ENCODE peak calls at places on chromosomes 5 and 9, in four cellular contexts. One of them, this sample, is unnamed.

GRCh38 chr5:145619806-145620205 is 215.3 kb downstream of the PRELID2 start:
- DNase-seq in lung: no peak
- DNase-seq in A549: no peak
- DNase-seq in GM12878: no peak
- DNase-seq in this sample: no peak

GRCh38 chr9:90307177-90307833 is 335.3 kb downstream of the DIRAS2 start:
- DNase-seq in A549: no peak
- DNase-seq in lung: no peak
- DNase-seq in GM12878: no peak
- DNase-seq in this sample: no peak

GRCh38 chr9:34547960-34548603 is 25.3 kb upstream of the ENHO start:
- DNase-seq in A549: peak
- DNase-seq in GM12878: no peak
- DNase-seq in lung: peak
- DNase-seq in this sample: peak

GRCh38 chr5:62083247-62083646 is 222.8 kb upstream of the KIF2A start:
- DNase-seq in lung: peak
- DNase-seq in A549: no peak
- DNase-seq in GM12878: no peak
- DNase-seq in this sample: no peak

GRCh38 chr5:41392016-41392415 is 118.4 kb downstream of the PLCXD3 start:
- DNase-seq in A549: no peak
- DNase-seq in lung: no peak
- DNase-seq in GM12878: no peak
- DNase-seq in this sample: peak

GRCh38 chr5:177094224-177095087 is 7.7 kb downstream of the FGFR4 start:
- DNase-seq in A549: peak
- DNase-seq in GM12878: no peak
- DNase-seq in lung: peak
- DNase-seq in this sample: no peak

GRCh38 chr5:95113489-95113888 is 171.4 kb downstream of the MCTP1 start:
- DNase-seq in lung: no peak
- DNase-seq in GM12878: no peak
- DNase-seq in A549: no peak
- DNase-seq in this sample: no peak

GRCh38 chr5:151156732-151157402 is 712 bp downstream of the ANXA6 start:
- DNase-seq in GM12878: no peak
- DNase-seq in lung: no peak
- DNase-seq in A549: no peak
- DNase-seq in this sample: no peak

GRCh38 chr9:69346596-69347390 is 21.8 kb downstream of the ENTREP1 start:
- DNase-seq in lung: no peak
- DNase-seq in A549: no peak
- DNase-seq in GM12878: no peak
- DNase-seq in this sample: peak

GRCh38 chr9:69342769-69343168 is 17.8 kb downstream of the ENTREP1 start:
- DNase-seq in GM12878: no peak
- DNase-seq in lung: no peak
- DNase-seq in A549: no peak
- DNase-seq in this sample: no peak

GRCh38 chr9:69344459-69344858 is 19.4 kb downstream of the ENTREP1 start:
- DNase-seq in lung: no peak
- DNase-seq in A549: no peak
- DNase-seq in GM12878: no peak
- DNase-seq in this sample: no peak

GRCh38 chr9:69351227-69351626 is 26.2 kb downstream of the ENTREP1 start:
- DNase-seq in lung: no peak
- DNase-seq in A549: no peak
- DNase-seq in GM12878: no peak
- DNase-seq in this sample: no peak

DNA sequence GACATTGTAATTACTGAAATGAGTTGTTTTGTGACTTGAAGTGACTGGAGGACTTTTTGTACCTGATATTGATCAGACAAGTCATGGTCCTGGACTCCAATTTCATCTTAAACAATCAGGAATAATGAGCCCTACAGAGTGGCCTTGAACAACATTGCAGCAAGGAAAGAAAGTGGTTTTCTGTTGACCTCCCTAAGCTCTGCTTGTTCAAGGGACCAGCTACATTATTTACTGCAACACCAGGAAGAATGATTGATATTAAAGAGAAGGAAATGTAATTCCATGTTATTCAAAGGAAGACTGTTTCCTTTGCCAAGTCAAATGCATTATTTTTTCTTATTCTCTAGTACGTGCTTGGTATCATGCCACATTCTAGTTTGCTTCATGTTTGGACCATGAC is 22.6 kb downstream of the ENTREP1 start:
- DNase-seq in GM12878: no peak
- DNase-seq in lung: no peak
- DNase-seq in A549: no peak
- DNase-seq in this sample: no peak
- H3K4me3 ChIP-seq in GM12878: no peak
- H3K4me3 ChIP-seq in lung: no peak
- H3K4me3 ChIP-seq in A549: no peak
- H3K4me3 ChIP-seq in this sample: no peak

GRCh38 chr5:149647334-149647733 is 66.0 kb downstream of the ARHGEF37 start:
- DNase-seq in A549: no peak
- DNase-seq in lung: no peak
- DNase-seq in GM12878: no peak
- DNase-seq in this sample: no peak
- H3K4me3 ChIP-seq in A549: no peak
- H3K4me3 ChIP-seq in lung: no peak
- H3K4me3 ChIP-seq in GM12878: no peak
- H3K4me3 ChIP-seq in this sample: no peak

GRCh38 chr9:130446111-130446861 is 1.5 kb downstream of the ASS1 start:
- DNase-seq in GM12878: no peak
- DNase-seq in A549: no peak
- DNase-seq in lung: peak
- DNase-seq in this sample: peak
- H3K4me3 ChIP-seq in GM12878: no peak
- H3K4me3 ChIP-seq in A549: no peak
- H3K4me3 ChIP-seq in lung: no peak
- H3K4me3 ChIP-seq in this sample: peak

GRCh38 chr9:6641561-6641960 is 4.0 kb downstream of the GLDC start:
- DNase-seq in GM12878: no peak
- DNase-seq in lung: no peak
- DNase-seq in A549: no peak
- DNase-seq in this sample: no peak

GRCh38 chr9:6641961-6642360 is 3.6 kb downstream of the GLDC start:
- DNase-seq in lung: no peak
- DNase-seq in GM12878: no peak
- DNase-seq in A549: no peak
- DNase-seq in this sample: no peak

GRCh38 chr9:6645153-6646027 is at the start of gene GLDC:
- DNase-seq in A549: peak
- DNase-seq in GM12878: no peak
- DNase-seq in lung: peak
- DNase-seq in this sample: no peak

GRCh38 chr9:6644346-6645152 is 980 bp downstream of the GLDC start:
- DNase-seq in GM12878: no peak
- DNase-seq in lung: no peak
- DNase-seq in A549: no peak
- DNase-seq in this sample: no peak

DNA sequence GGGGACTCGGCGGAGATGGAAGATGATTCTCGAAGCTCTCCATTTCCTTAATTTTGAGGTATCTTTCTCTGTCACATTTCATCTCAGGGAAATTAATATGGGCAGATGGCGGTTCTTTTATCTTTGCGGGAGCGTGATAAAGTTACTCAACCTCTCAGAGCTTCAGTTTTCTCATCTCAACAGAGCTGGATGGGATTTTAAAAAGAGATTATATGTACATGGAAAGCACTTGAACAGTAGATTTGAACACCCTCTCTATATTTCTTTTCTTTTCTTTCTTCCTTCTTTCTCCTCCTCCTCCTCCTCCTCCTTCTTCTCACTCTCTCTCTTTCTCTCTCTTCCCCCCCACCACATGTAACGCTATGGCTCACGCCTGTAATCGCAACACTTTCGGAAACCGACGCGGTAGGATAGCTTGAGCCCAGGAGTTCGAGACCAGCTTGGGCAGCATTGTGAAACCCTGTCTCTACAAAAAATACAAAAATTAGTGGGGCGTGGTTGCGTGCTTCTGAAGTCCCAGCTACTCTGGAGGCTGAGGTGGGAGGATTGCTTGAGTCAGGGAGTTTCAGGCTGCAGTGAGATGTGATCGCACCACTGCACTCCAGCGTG is 603 bp upstream of the GLDC start:
- DNase-seq in A549: peak
- DNase-seq in GM12878: no peak
- DNase-seq in lung: no peak
- DNase-seq in this sample: no peak
- H3K4me3 ChIP-seq in A549: peak
- H3K4me3 ChIP-seq in GM12878: peak
- H3K4me3 ChIP-seq in lung: peak
- H3K4me3 ChIP-seq in this sample: peak

DNA sequence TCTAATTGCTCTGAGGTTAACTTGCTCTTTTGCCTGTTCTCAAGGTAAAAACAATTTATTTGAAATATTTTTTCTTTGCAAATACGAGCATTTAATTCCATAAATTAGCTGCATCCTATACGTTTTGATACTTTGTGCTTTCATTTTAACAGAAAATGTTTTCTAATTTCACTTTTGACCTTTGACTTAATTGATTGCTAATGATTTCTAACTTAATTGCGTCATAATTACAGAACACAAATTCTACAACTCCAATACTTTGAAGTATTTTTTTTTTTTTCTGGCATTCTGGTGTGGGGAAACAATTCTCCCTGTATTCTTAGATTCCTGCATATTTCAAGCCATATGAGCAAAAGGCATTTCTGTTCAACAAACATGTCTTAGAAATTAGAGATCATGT is 134.0 kb downstream of the ISOC1 start:
- DNase-seq in GM12878: no peak
- DNase-seq in A549: no peak
- DNase-seq in lung: no peak
- DNase-seq in this sample: no peak
- H3K4me3 ChIP-seq in GM12878: no peak
- H3K4me3 ChIP-seq in A549: no peak
- H3K4me3 ChIP-seq in lung: no peak
- H3K4me3 ChIP-seq in this sample: no peak

GRCh38 chr5:39121922-39122321 is 47.7 kb upstream of the RICTOR start:
- DNase-seq in A549: no peak
- DNase-seq in GM12878: no peak
- DNase-seq in lung: no peak
- DNase-seq in this sample: no peak

GRCh38 chr5:39119404-39120051 is 45.3 kb upstream of the RICTOR start:
- DNase-seq in A549: no peak
- DNase-seq in GM12878: no peak
- DNase-seq in lung: no peak
- DNase-seq in this sample: no peak

GRCh38 chr5:39118638-39119037 is 44.4 kb upstream of the RICTOR start:
- DNase-seq in GM12878: no peak
- DNase-seq in lung: no peak
- DNase-seq in A549: no peak
- DNase-seq in this sample: no peak

GRCh38 chr5:39121315-39121714 is 47.1 kb upstream of the RICTOR start:
- DNase-seq in GM12878: no peak
- DNase-seq in A549: no peak
- DNase-seq in lung: no peak
- DNase-seq in this sample: no peak

GRCh38 chr5:39120052-39120420 is 45.8 kb upstream of the RICTOR start:
- DNase-seq in lung: no peak
- DNase-seq in A549: no peak
- DNase-seq in GM12878: no peak
- DNase-seq in this sample: no peak
- H3K4me3 ChIP-seq in lung: no peak
- H3K4me3 ChIP-seq in A549: no peak
- H3K4me3 ChIP-seq in GM12878: no peak
- H3K4me3 ChIP-seq in this sample: no peak

DNA sequence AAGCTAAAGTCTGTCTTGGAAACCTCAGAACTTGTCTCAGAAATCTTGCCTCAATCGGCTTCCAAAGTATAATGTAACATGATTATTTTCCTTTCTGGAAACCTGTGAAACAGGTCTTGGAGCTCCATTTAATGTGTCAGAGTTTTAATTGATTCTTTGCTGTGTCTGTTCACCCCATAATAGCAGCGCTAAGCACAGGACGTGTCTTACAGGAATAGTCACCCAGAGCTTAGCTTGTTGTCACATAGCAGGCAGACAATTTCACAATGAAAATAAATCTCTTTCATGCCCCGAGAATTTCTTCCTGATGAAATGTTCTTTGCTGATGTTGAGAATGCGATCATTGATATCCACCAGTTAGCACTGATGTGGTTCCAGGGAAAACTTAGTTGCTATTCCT is 40.2 kb upstream of the PTPN3 start:
- DNase-seq in lung: no peak
- DNase-seq in GM12878: no peak
- DNase-seq in A549: no peak
- DNase-seq in this sample: peak
- H3K4me3 ChIP-seq in lung: no peak
- H3K4me3 ChIP-seq in GM12878: no peak
- H3K4me3 ChIP-seq in A549: no peak
- H3K4me3 ChIP-seq in this sample: peak

DNA sequence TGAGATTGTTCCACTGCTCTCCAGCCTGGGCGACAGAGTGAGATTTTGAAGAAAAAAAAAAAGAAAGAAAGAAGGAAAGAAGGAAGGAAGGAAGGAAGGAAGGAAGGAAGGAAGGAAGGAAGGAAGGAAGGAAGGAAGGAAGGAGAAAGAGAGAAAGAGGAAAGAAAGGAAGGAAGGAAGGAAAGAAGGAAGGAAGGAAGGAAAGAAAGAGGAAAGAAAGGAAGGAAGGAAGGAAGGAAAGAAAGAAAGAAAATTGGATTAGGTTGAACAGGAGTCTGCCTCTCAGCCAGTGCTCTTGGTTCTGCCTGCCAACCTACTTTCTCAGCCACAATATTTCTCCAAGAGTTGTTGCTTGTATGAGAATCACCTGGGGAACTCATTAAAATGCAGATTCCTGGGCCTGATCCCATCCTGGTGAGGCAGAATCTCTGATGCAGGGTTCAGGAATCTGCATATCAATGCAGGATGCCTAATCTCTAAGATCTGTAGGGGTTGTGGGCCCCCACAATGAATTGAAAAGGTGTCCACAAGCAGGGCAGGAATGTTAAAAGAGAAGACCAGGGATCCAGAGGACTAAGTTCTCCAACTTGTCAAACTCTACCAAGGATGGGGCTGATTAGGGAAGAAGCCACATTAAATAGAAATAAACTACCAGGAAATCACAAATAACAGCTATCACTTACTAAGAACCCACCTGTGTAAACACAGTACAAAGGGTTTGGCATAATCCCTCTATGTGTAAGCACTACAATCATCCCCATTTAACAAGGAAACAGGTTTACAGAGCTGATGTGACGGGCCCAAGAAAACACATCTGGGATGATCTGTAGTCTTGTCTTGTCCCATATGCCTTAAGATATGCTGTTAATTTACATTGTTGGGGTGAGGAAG is 23.4 kb upstream of the GALNT10 start:
- DNase-seq in GM12878: no peak
- DNase-seq in A549: no peak
- DNase-seq in lung: no peak
- DNase-seq in this sample: peak
- H3K4me3 ChIP-seq in GM12878: no peak
- H3K4me3 ChIP-seq in A549: no peak
- H3K4me3 ChIP-seq in lung: no peak
- H3K4me3 ChIP-seq in this sample: no peak